ENCODE peak calls at places on chromosome 2, in six cellular contexts. V is lower lobe of right lung, X is breast epithelium, U is heart left ventricle, Y is H9, E is stomach. P is an unnamed sample.

GRCh38 chr2:47818777-47819176 is 35.8 kb downstream of the MSH6 start:
- DNase-seq in V (no peak), X (no peak), U (no peak), Y (no peak), E (no peak), P (no peak)

GRCh38 chr2:112290638-112291037 is 15.2 kb downstream of the ZC3H6 start:
- DNase-seq in V (no peak), X (no peak), U (no peak), Y (no peak), E (no peak), P (no peak)

GRCh38 chr2:134252092-134252775 is 1.6 kb upstream of the MGAT5 start:
- DNase-seq in V (no peak), X (no peak), U (no peak), Y (no peak), E (no peak), P (peak; percentile 80)

GRCh38 chr2:41483221-41483620 is 564.6 kb upstream of the PKDCC start:
- DNase-seq in V (no peak), X (no peak), U (no peak), Y (no peak), E (no peak), P (no peak)

GRCh38 chr2:39216495-39217191 is 27.1 kb downstream of the CDKL4 start:
- DNase-seq in V (no peak), X (no peak), U (no peak), Y (no peak), E (peak; percentile 27), P (no peak)

GRCh38 chr2:232200195-232200594 is 178.4 kb upstream of the ALPP start:
- DNase-seq in V (no peak), X (no peak), U (no peak), Y (no peak), E (no peak), P (no peak)

GRCh38 chr2:225274751-225275150 is 124.8 kb upstream of the NYAP2 start:
- DNase-seq in V (no peak), X (no peak), U (no peak), Y (no peak), E (no peak), P (peak; percentile 4)

GRCh38 chr2:83364264-83364663 is 1094.8 kb downstream of the SUCLG1 start:
- DNase-seq in V (no peak), X (no peak), U (no peak), Y (no peak), E (no peak), P (peak; percentile 64)

GRCh38 chr2:175935289-175936181 is 66.5 kb downstream of the LNPK start:
- DNase-seq in V (no peak), X (no peak), U (no peak), Y (no peak), E (no peak), P (no peak)

GRCh38 chr2:120983344-120983743 is 247.7 kb downstream of the GLI2 start:
- DNase-seq in V (no peak), X (no peak), U (no peak), Y (no peak), E (no peak), P (no peak)

GRCh38 chr2:196977491-196977890 is 51.0 kb upstream of the PGAP1 start:
- DNase-seq in V (no peak), X (no peak), U (no peak), Y (no peak), E (no peak), P (no peak)

GRCh38 chr2:198309673-198310280 is 505.4 kb downstream of the PLCL1 start:
- DNase-seq in V (no peak), X (peak; percentile 23), U (no peak), Y (peak; percentile 50), E (peak; percentile 40), P (peak; percentile 64)

GRCh38 chr2:237132799-237133198 is 47.1 kb downstream of the COPS8 start:
- DNase-seq in V (no peak), X (no peak), U (no peak), Y (peak; percentile 73), E (no peak), P (no peak)

GRCh38 chr2:189113963-189114362 is 65.6 kb downstream of the COL5A2 start:
- DNase-seq in V (no peak), X (no peak), U (no peak), Y (no peak), E (no peak), P (peak; percentile 59)

GRCh38 chr2:241929551-241930490 is 60.3 kb downstream of the RTP5 start:
- DNase-seq in V (no peak), X (no peak), U (no peak), Y (peak; percentile 31), E (peak; percentile 17), P (no peak)

GRCh38 chr2:100744589-100744988 is 75.3 kb upstream of the NPAS2 start:
- DNase-seq in V (no peak), X (no peak), U (no peak), Y (no peak), E (no peak), P (peak; percentile 46)

GRCh38 chr2:10912076-10912731 is 470 bp downstream of the KCNF1 start:
- DNase-seq in V (no peak), X (no peak), U (no peak), Y (peak; percentile 30), E (no peak), P (peak; percentile 42)

GRCh38 chr2:27191107-27191829 is 20.6 kb upstream of the ATRAID start:
- DNase-seq in V (no peak), X (peak; percentile 53), U (no peak), Y (peak; percentile 53), E (peak; percentile 53), P (peak; percentile 76)

GRCh38 chr2:45003586-45004568 is 5.4 kb downstream of the SIX2 start:
- DNase-seq in V (no peak), X (no peak), U (no peak), Y (peak; percentile 43), E (no peak), P (no peak)

GRCh38 chr2:1952582-1952981 is 208.3 kb upstream of the PXDN start:
- DNase-seq in V (no peak), X (no peak), U (no peak), Y (no peak), E (no peak), P (no peak)

GRCh38 chr2:45652090-45653050 is 895 bp downstream of the PRKCE start:
- DNase-seq in V (peak; percentile 66), X (peak; percentile 42), U (peak; percentile 60), Y (peak; percentile 44), E (peak; percentile 36), P (peak; percentile 75)

GRCh38 chr2:79994161-79994560 is 310.4 kb downstream of the LRRTM1 start:
- DNase-seq in V (no peak), X (no peak), U (no peak), Y (no peak), E (no peak), P (no peak)

GRCh38 chr2:145356046-145356445 is 836.1 kb upstream of the ZEB2 start:
- DNase-seq in V (no peak), X (no peak), U (no peak), Y (no peak), E (no peak), P (peak; percentile 41)

GRCh38 chr2:187056416-187057333 is 207.7 kb upstream of the ZSWIM2 start:
- DNase-seq in V (no peak), X (no peak), U (no peak), Y (no peak), E (no peak), P (peak; percentile 4)

GRCh38 chr2:200353125-200353524 is 46.6 kb downstream of the SPATS2L start:
- DNase-seq in V (no peak), X (no peak), U (no peak), Y (no peak), E (no peak), P (no peak)

GRCh38 chr2:32856891-32857290 is 89.9 kb upstream of the LTBP1 start:
- DNase-seq in V (no peak), X (no peak), U (no peak), Y (no peak), E (no peak), P (no peak)

GRCh38 chr2:194003911-194004310 is 1653.1 kb upstream of the SLC39A10 start:
- DNase-seq in V (no peak), X (no peak), U (no peak), Y (no peak), E (no peak), P (peak; percentile 21)

GRCh38 chr2:64481665-64482064 is 27.7 kb downstream of the LGALSL start:
- DNase-seq in V (no peak), X (no peak), U (no peak), Y (no peak), E (no peak), P (no peak)

GRCh38 chr2:217138284-217138683 is 278.4 kb upstream of the TNP1 start:
- DNase-seq in V (no peak), X (no peak), U (no peak), Y (no peak), E (no peak), P (no peak)
- H3K9me3 ChIP-seq in V (peaks cover 32% of the 10 kb centered on the region), X (peaks cover 5% of the 10 kb centered on the region), U (peaks cover 8% of the 10 kb centered on the region), Y (peaks cover 6% of the 10 kb centered on the region), E (peaks cover 21% of the 10 kb centered on the region), P (no peaks in the 10 kb centered on the region)

GRCh38 chr2:126671049-126671448 is 15.1 kb downstream of the GYPC start:
- DNase-seq in V (no peak), X (no peak), U (no peak), Y (no peak), E (no peak), P (no peak)

GRCh38 chr2:126666003-126666402 is 10.0 kb downstream of the GYPC start:
- DNase-seq in V (no peak), X (no peak), U (no peak), Y (no peak), E (no peak), P (no peak)

GRCh38 chr2:126665483-126665882 is 9.5 kb downstream of the GYPC start:
- DNase-seq in V (no peak), X (no peak), U (no peak), Y (no peak), E (no peak), P (no peak)

GRCh38 chr2:126669772-126670171 is 13.8 kb downstream of the GYPC start:
- DNase-seq in V (no peak), X (no peak), U (no peak), Y (no peak), E (no peak), P (no peak)

GRCh38 chr2:126668254-126668653 is 12.3 kb downstream of the GYPC start:
- DNase-seq in V (no peak), X (no peak), U (no peak), Y (no peak), E (no peak), P (no peak)
- H3K4me1 ChIP-seq in V (peaks cover 56% of the 10 kb centered on the region), X (no peaks in the 10 kb centered on the region), U (peaks cover 85% of the 10 kb centered on the region), Y (no peaks in the 10 kb centered on the region), E (peaks cover 52% of the 10 kb centered on the region), P (no peaks in the 10 kb centered on the region)

GRCh38 chr2:164655336-164655735 is 34.1 kb upstream of the GRB14 start:
- DNase-seq in V (no peak), X (no peak), U (no peak), Y (no peak), E (no peak), P (peak; percentile 68)

GRCh38 chr2:164657129-164657528 is 35.8 kb upstream of the GRB14 start:
- DNase-seq in V (no peak), X (no peak), U (no peak), Y (no peak), E (no peak), P (peak; percentile 96)

GRCh38 chr2:164655750-164656149 is 34.5 kb upstream of the GRB14 start:
- DNase-seq in V (no peak), X (no peak), U (no peak), Y (no peak), E (no peak), P (peak; percentile 51)

GRCh38 chr2:164651361-164651760 is 30.1 kb upstream of the GRB14 start:
- DNase-seq in V (no peak), X (no peak), U (no peak), Y (peak; percentile 33), E (no peak), P (no peak)
- H3K9me3 ChIP-seq in V (peaks cover 25% of the 10 kb centered on the region), X (no peaks in the 10 kb centered on the region), U (peaks cover 13% of the 10 kb centered on the region), Y (no peaks in the 10 kb centered on the region), E (peaks cover 23% of the 10 kb centered on the region), P (no peaks in the 10 kb centered on the region)

GRCh38 chr2:177396630-177397460 is 4.3 kb downstream of the AGPS start:
- DNase-seq in V (no peak), X (peak; percentile 21), U (no peak), Y (no peak), E (no peak), P (peak; percentile 81)
- H3K4me1 ChIP-seq in V (peaks cover 55% of the 10 kb centered on the region), X (no peaks in the 10 kb centered on the region), U (peaks cover 65% of the 10 kb centered on the region), Y (no peaks in the 10 kb centered on the region), E (peaks cover 66% of the 10 kb centered on the region), P (peaks cover 49% of the 10 kb centered on the region)